ENCODE peak calls at places on chromosome 6, in seven cellular contexts. H is adrenal gland, D is esophagus squamous epithelium, R is heart right ventricle, M is cardiac muscle cell, X is psoas muscle, C is neural progenitor cell. Q is an unnamed sample.

GRCh38 chr6:28589234-28589951 is 63.7 kb downstream of the GPX5 start:
- DNase-seq in H (peak; percentile 52), D (no peak), R (no peak), M (peak; percentile 70), X (no peak), C (peak; percentile 87), Q (no peak)

GRCh38 chr6:3208096-3208774 is 19.2 kb downstream of the TUBB2B start:
- DNase-seq in H (peak; percentile 16), D (no peak), R (no peak), M (no peak), X (no peak), C (no peak), Q (peak; percentile 71)

GRCh38 chr6:151661928-151662327 is 145.6 kb upstream of the ESR1 start:
- DNase-seq in H (no peak), D (no peak), R (no peak), M (no peak), X (no peak), C (peak; percentile 54), Q (no peak)

GRCh38 chr6:149043476-149044130 is 273.9 kb upstream of the TAB2 start:
- DNase-seq in H (no peak), D (no peak), R (no peak), M (no peak), X (no peak), C (peak; percentile 52), Q (no peak)

GRCh38 chr6:139306582-139306981 is 14.8 kb upstream of the TXLNB start:
- DNase-seq in H (no peak), D (no peak), R (no peak), M (no peak), X (no peak), C (no peak), Q (no peak)

GRCh38 chr6:87244380-87244779 is 78.0 kb upstream of the SMIM8 start:
- DNase-seq in H (no peak), D (no peak), R (no peak), M (no peak), X (no peak), C (no peak), Q (no peak)

GRCh38 chr6:142953373-142954273 is 8.6 kb upstream of the HIVEP2 start:
- DNase-seq in H (no peak), D (no peak), R (no peak), M (no peak), X (no peak), C (no peak), Q (no peak)

GRCh38 chr6:161354956-161355355 is 81.1 kb upstream of the AGPAT4 start:
- DNase-seq in H (no peak), D (no peak), R (no peak), M (no peak), X (no peak), C (no peak), Q (no peak)

GRCh38 chr6:51489133-51489532 is 598.3 kb downstream of the PKHD1 start:
- DNase-seq in H (no peak), D (no peak), R (no peak), M (no peak), X (no peak), C (no peak), Q (no peak)

GRCh38 chr6:149320745-149321240 is 3.3 kb downstream of the TAB2 start:
- DNase-seq in H (no peak), D (no peak), R (no peak), M (no peak), X (no peak), C (no peak), Q (no peak)

GRCh38 chr6:139108378-139108777 is 26.5 kb upstream of the HECA start:
- DNase-seq in H (peak; percentile 56), D (no peak), R (no peak), M (no peak), X (no peak), C (no peak), Q (no peak)

GRCh38 chr6:157997893-157998608 is 16.4 kb downstream of the SYNJ2 start:
- DNase-seq in H (no peak), D (no peak), R (no peak), M (no peak), X (no peak), C (no peak), Q (no peak)

GRCh38 chr6:30829639-30830250 is 54.6 kb upstream of the DDR1 start:
- DNase-seq in H (no peak), D (no peak), R (no peak), M (no peak), X (no peak), C (peak; percentile 32), Q (no peak)
- H3K4me3 ChIP-seq in H (no peak overlapping the region), D (peak overlapping the region; percentile 19), R (no peak overlapping the region), M (no peak overlapping the region), X (no peak overlapping the region), C (no peak overlapping the region), Q (no peak overlapping the region)

DNA sequence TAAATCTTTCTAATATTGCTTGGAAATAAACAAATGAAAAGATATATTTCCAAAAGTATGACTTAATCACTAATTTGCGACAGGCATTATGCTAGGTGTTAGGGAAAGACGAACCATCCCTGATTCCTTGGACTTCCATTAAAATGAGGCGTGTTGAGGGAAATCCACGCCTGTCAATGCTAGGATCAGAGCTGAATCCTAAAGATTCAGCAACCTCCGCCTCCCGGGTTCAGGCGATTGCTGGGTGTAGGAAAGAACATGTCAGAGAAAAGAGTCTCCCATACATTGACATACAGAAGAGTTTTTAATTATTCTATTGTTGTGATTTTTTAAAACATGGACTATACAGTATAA is 16.8 kb upstream of the PRSS16 start:
- DNase-seq in H (no peak), D (no peak), R (no peak), M (no peak), X (no peak), C (no peak), Q (no peak)
- H3K27me3 ChIP-seq in H (peaks cover 41% of the 10 kb centered on the region), D (peaks cover 4% of the 10 kb centered on the region), R (peaks cover 91% of the 10 kb centered on the region), M (peaks cover 11% of the 10 kb centered on the region), X (peaks cover 8% of the 10 kb centered on the region), C (peaks cover 28% of the 10 kb centered on the region), Q (peaks cover 51% of the 10 kb centered on the region)

GRCh38 chr6:126040394-126040793 is 54.1 kb downstream of the TRMT11 start:
- DNase-seq in H (no peak), D (no peak), R (no peak), M (no peak), X (no peak), C (no peak), Q (no peak)

GRCh38 chr6:126038234-126038633 is 51.9 kb downstream of the TRMT11 start:
- DNase-seq in H (no peak), D (no peak), R (no peak), M (no peak), X (no peak), C (no peak), Q (no peak)

GRCh38 chr6:126039284-126039683 is 52.9 kb downstream of the TRMT11 start:
- DNase-seq in H (no peak), D (no peak), R (no peak), M (no peak), X (no peak), C (no peak), Q (no peak)

GRCh38 chr6:126041516-126042447 is 55.4 kb downstream of the TRMT11 start:
- DNase-seq in H (no peak), D (no peak), R (no peak), M (no peak), X (no peak), C (no peak), Q (no peak)

GRCh38 chr6:126040826-126041225 is 54.5 kb downstream of the TRMT11 start:
- DNase-seq in H (no peak), D (no peak), R (no peak), M (no peak), X (no peak), C (no peak), Q (no peak)
- H3K4me3 ChIP-seq in H (no peak overlapping the region), D (no peak overlapping the region), R (no peak overlapping the region), M (no peak overlapping the region), X (no peak overlapping the region), C (no peak overlapping the region), Q (no peak overlapping the region)

GRCh38 chr6:39319621-39320369 is 2.7 kb downstream of the KCNK16 start:
- DNase-seq in H (no peak), D (no peak), R (no peak), M (no peak), X (no peak), C (no peak), Q (no peak)

GRCh38 chr6:39313526-39314272 is 520 bp downstream of the KCNK17 start:
- DNase-seq in H (no peak), D (no peak), R (no peak), M (peak; percentile 49), X (no peak), C (peak; percentile 56), Q (no peak)

GRCh38 chr6:39320370-39320984 is 2.0 kb downstream of the KCNK16 start:
- DNase-seq in H (no peak), D (no peak), R (no peak), M (no peak), X (no peak), C (no peak), Q (no peak)

GRCh38 chr6:39314273-39314790 is at the start of gene KCNK17:
- DNase-seq in H (no peak), D (no peak), R (no peak), M (no peak), X (no peak), C (peak; percentile 49), Q (no peak)

GRCh38 chr6:39317256-39317655 is 3.0 kb upstream of the KCNK17 start:
- DNase-seq in H (no peak), D (no peak), R (no peak), M (no peak), X (no peak), C (no peak), Q (no peak)
- H3K27me3 ChIP-seq in H (peaks cover 23% of the 10 kb centered on the region), D (peaks cover 23% of the 10 kb centered on the region), R (peaks cover 44% of the 10 kb centered on the region), M (peaks cover 48% of the 10 kb centered on the region), X (no peaks in the 10 kb centered on the region), C (peaks cover 57% of the 10 kb centered on the region), Q (peaks cover 9% of the 10 kb centered on the region)

DNA sequence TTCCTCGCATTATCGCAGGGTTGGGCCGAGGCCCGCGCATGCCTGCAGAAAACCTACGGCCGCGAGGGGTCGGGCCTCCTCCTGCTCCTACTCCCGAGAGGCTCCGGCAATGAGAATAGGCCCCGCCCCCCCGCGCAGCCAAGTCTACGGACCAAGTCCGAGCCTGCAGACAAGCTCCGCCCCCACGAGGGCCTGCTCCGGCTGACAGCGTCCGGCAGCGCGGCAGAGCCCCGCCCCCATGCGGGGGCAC is 3.1 kb upstream of the GPSM3 start:
- DNase-seq in H (peak; percentile 100), D (peak; percentile 100), R (peak; percentile 100), M (peak; percentile 100), X (peak; percentile 100), C (peak; percentile 100), Q (peak; percentile 100)
- H3K4me3 ChIP-seq in H (no peak overlapping the region), D (peak overlapping the region; percentile 81), R (peak overlapping the region; percentile 76), M (peak overlapping the region; percentile 37), X (peak overlapping the region; percentile 88), C (peak overlapping the region; percentile 70), Q (peak overlapping the region; percentile 71)

Q was measured in tibial artery.